ENCODE peak calls at places on chromosomes 6 and 20, in four cellular contexts. W is OCI-LY7, V is heart left ventricle, D is cardiac muscle cell. Q is an unnamed sample.

GRCh38 chr20:2399390-2399789 is 18.7 kb downstream of the TGM6 start:
- DNase-seq in V (no peak), W (no peak), D (no peak), Q (no peak)

GRCh38 chr20:22449115-22449973 is 135.0 kb downstream of the FOXA2 start:
- DNase-seq in W (no peak), D (no peak), V (no peak), Q (no peak)

GRCh38 chr6:36244641-36245280 is 25.1 kb upstream of the PNPLA1 start:
- DNase-seq in W (no peak), D (no peak), V (no peak), Q (no peak)

GRCh38 chr20:25286917-25287316 is 39.0 kb downstream of the PYGB start:
- DNase-seq in V (peak; percentile 23), W (no peak), D (no peak), Q (no peak)

GRCh38 chr6:167037762-167038161 is 38.6 kb downstream of the CEP43 start:
- DNase-seq in W (no peak), V (no peak), D (no peak), Q (no peak)

GRCh38 chr20:51995551-51995951 is 193.2 kb upstream of the SALL4 start:
- DNase-seq in W (no peak), D (no peak), V (no peak), Q (no peak)

GRCh38 chr6:136326038-136326561 is 36.5 kb upstream of the BCLAF1 start:
- DNase-seq in D (peak; percentile 23), V (no peak), W (peak; percentile 9), Q (no peak)

GRCh38 chr6:90385914-90386313 is 89.3 kb upstream of the BACH2 start:
- DNase-seq in V (no peak), D (no peak), W (peak; percentile 64), Q (no peak)

GRCh38 chr6:44464527-44465310 is 77.2 kb downstream of the CDC5L start:
- DNase-seq in V (no peak), W (no peak), D (peak; percentile 60), Q (no peak)

GRCh38 chr20:3461191-3461874 is 9.5 kb upstream of the ATRN start:
- DNase-seq in W (no peak), V (no peak), D (no peak), Q (no peak)

GRCh38 chr6:917296-917695 is 224.4 kb upstream of the EXOC2 start:
- DNase-seq in W (no peak), V (no peak), D (no peak), Q (no peak)
- H3K9me3 ChIP-seq in W (no peaks in the 10 kb centered on the region), V (peaks cover 26% of the 10 kb centered on the region), D (no peaks in the 10 kb centered on the region), Q (peaks cover 30% of the 10 kb centered on the region)

DNA sequence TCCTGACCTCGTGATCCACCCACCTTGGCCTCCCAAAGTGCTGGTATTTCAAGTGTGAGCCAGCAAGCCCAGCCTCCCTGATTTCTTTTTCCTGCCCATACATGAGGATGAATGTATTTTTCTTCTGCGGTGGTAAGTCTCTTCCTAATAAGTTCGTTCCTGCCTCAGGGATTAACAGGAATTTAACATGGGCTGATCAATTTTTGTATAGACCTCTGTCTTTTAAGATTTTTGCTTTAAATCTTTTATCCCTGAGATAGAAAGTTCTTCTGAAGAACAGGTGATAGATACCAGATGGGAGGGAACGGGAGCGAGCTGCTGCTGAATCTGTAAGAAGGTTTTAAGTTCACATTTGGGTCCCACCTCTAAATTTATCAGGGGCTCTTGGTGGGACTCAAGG is 7.0 kb upstream of the ZNFX1 start:
- DNase-seq in D (no peak), W (no peak), V (no peak), Q (no peak)
- H3K9me3 ChIP-seq in D (no peaks in the 10 kb centered on the region), W (no peaks in the 10 kb centered on the region), V (peaks cover 70% of the 10 kb centered on the region), Q (peaks cover 76% of the 10 kb centered on the region)

DNA sequence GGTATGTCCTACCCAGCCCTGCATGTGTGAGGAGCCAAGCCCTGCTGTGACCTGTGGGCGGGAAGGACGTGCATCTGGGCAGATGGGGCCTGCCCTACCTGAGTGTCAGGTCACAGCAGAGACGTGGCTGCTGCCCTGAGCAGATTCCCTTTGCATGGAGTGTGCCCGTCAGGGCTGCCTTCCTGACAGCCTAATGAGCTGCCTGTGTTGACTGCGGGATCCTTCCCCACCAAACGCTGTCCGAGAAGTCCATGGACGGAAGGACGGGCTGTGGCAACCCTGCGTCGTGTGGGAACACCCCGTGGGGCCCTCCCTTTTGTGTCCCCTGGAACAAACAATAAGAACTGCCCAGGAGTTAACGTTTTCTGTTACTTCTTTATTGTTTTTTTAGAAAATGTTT is 343.2 kb downstream of the CDH4 start:
- DNase-seq in V (peak; percentile 33), W (no peak), D (no peak), Q (no peak)
- H3K9me3 ChIP-seq in V (peaks cover 36% of the 10 kb centered on the region), W (peaks cover 10% of the 10 kb centered on the region), D (no peaks in the 10 kb centered on the region), Q (peaks cover 6% of the 10 kb centered on the region)

GRCh38 chr6:40124924-40125323 is 190.7 kb upstream of the MOCS1 start:
- DNase-seq in V (no peak), W (no peak), D (no peak), Q (no peak)
- H3K9me3 ChIP-seq in V (no peaks in the 10 kb centered on the region), W (no peaks in the 10 kb centered on the region), D (no peaks in the 10 kb centered on the region), Q (no peaks in the 10 kb centered on the region)

GRCh38 chr6:165010556-165011535 is 298.6 kb downstream of the C6orf118 start:
- DNase-seq in D (no peak), W (no peak), V (no peak), Q (no peak)
- H3K9me3 ChIP-seq in D (no peaks in the 10 kb centered on the region), W (no peaks in the 10 kb centered on the region), V (peaks cover under 1% of the 10 kb centered on the region), Q (peaks cover 47% of the 10 kb centered on the region)